ENCODE peak calls at places on chromosomes 3 and 15, in nine cellular contexts. L, O, U, V, Z, J, R, X and I are unnamed samples.

GRCh38 chr15:56249080-56249479 is 5.4 kb upstream of the RFX7 start:
- DNase-seq in L (no peak), O (no peak), U (peak; percentile 80), V (peak; percentile 80), Z (no peak), J (no peak), R (peak; percentile 81), X (peak; percentile 50), I (peak; percentile 61)

GRCh38 chr15:49686626-49687025 is 65.8 kb downstream of the DTWD1 start:
- DNase-seq in L (no peak), O (no peak), U (peak; percentile 58), V (peak; percentile 69), Z (no peak), J (no peak), R (peak; percentile 93), X (no peak), I (peak; percentile 44)

GRCh38 chr3:194900886-194901522 is 215.3 kb downstream of the FAM43A start:
- DNase-seq in L (no peak), O (no peak), U (no peak), V (no peak), Z (no peak), J (no peak), R (no peak), X (no peak), I (no peak)

GRCh38 chr15:69299451-69300128 is 878 bp downstream of the PAQR5 start:
- DNase-seq in L (no peak), O (no peak), U (no peak), V (no peak), Z (no peak), J (no peak), R (no peak), X (no peak), I (no peak)

GRCh38 chr3:88005066-88005465 is 53.7 kb downstream of the CGGBP1 start:
- DNase-seq in L (no peak), O (no peak), U (peak; percentile 55), V (peak; percentile 63), Z (no peak), J (no peak), R (peak; percentile 73), X (peak; percentile 37), I (peak; percentile 23)

GRCh38 chr15:86135030-86135429 is 55.4 kb downstream of the AGBL1 start:
- DNase-seq in L (no peak), O (no peak), U (no peak), V (no peak), Z (no peak), J (peak; percentile 54), R (no peak), X (peak; percentile 5), I (no peak)

GRCh38 chr3:194446754-194447153 is 40.0 kb downstream of the ATP13A3 start:
- DNase-seq in L (no peak), O (no peak), U (no peak), V (no peak), Z (no peak), J (no peak), R (no peak), X (no peak), I (no peak)

GRCh38 chr3:172094621-172095557 is 55.5 kb downstream of the FNDC3B start:
- DNase-seq in L (no peak), O (no peak), U (peak; percentile 29), V (no peak), Z (no peak), J (no peak), R (peak; percentile 39), X (no peak), I (no peak)

GRCh38 chr3:184559336-184559735 is 2.2 kb upstream of the EPHB3 start:
- DNase-seq in L (peak; percentile 79), O (no peak), U (no peak), V (no peak), Z (no peak), J (no peak), R (no peak), X (no peak), I (no peak)

GRCh38 chr3:127825764-127826163 is 3.4 kb upstream of the MGLL start:
- DNase-seq in L (no peak), O (no peak), U (no peak), V (no peak), Z (no peak), J (no peak), R (peak; percentile 35), X (no peak), I (no peak)

GRCh38 chr3:4688411-4688810 is 195.3 kb downstream of the ITPR1 start:
- DNase-seq in L (no peak), O (no peak), U (peak; percentile 52), V (peak; percentile 11), Z (no peak), J (no peak), R (no peak), X (no peak), I (peak; percentile 91)

GRCh38 chr3:197926418-197926817 is 23.6 kb upstream of the RPL35A start:
- DNase-seq in L (no peak), O (no peak), U (no peak), V (no peak), Z (no peak), J (no peak), R (no peak), X (peak; percentile 35), I (no peak)

GRCh38 chr3:86793786-86794185 is 197.2 kb downstream of the VGLL3 start:
- DNase-seq in L (no peak), O (no peak), U (peak; percentile 95), V (peak; percentile 97), Z (no peak), J (peak; percentile 36), R (peak; percentile 93), X (no peak), I (peak; percentile 88)

GRCh38 chr15:43185161-43186002 is at the start of gene CCNDBP1:
- DNase-seq in L (peak; percentile 98), O (peak; percentile 86), U (peak; percentile 81), V (peak; percentile 57), Z (peak; percentile 85), J (peak; percentile 90), R (peak; percentile 66), X (peak; percentile 97), I (peak; percentile 85)
- TF ChIP-seq CTCF in L (no peak), O (peak; percentile 23), U (peak; percentile 50), V (peak; percentile 42), Z (peak; percentile 56), J (peak; percentile 42), R (peak; percentile 44), X (peak; percentile 25), I (peak; percentile 52)

DNA sequence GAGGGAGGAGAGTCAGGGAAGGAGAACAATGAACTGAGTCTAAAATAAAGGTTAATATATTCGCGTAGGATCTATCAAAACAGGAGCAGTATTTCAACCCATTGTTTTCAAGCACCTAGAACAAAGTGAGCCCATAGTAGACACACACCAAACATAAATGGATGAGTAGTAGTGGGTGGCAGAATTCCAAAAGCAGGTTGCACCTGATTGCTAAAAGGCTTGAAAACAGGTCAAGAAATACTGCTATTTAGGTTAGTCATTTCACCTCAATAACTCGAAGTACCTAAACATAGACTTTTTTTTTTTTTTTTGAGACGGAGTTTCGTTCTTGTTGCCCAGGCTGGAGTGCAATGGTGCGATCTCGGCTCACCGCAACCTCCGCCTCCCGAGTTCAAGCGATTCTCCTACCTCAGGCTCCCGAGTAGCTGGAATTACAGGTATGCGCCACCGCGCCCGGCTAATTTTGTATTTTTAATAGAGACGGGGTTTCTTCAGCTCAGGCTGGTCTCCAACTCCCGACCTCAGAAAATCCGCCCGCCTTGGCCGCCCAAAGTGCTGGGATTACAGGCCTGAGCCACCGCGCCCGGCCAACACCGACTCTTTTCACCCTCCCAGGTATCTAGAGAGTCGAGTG is 855 bp upstream of the ABHD5 start:
- DNase-seq in L (no peak), O (no peak), U (no peak), V (no peak), Z (no peak), J (no peak), R (no peak), X (no peak), I (no peak)
- H3K4me3 ChIP-seq in L (peak overlapping the region; percentile 84), O (peak overlapping the region; percentile 71), U (peak overlapping the region; percentile 97), V (peak overlapping the region; percentile 66), Z (peak overlapping the region; percentile 72), J (peak overlapping the region; percentile 85), R (peak overlapping the region; percentile 86), X (peak overlapping the region; percentile 40), I (peak overlapping the region; percentile 82)

GRCh38 chr3:42581709-42582473 is at the start of gene SEC22C:
- DNase-seq in L (peak; percentile 97), O (peak; percentile 83), U (peak; percentile 93), V (peak; percentile 91), Z (peak; percentile 96), J (peak; percentile 89), R (peak; percentile 87), X (peak; percentile 95), I (peak; percentile 91)
- TF ChIP-seq CTCF in L (no peak), O (peak; percentile 17), U (peak; percentile 13), V (peak; percentile 1), Z (peak; percentile 32), J (no peak), R (peak; percentile 24), X (peak; percentile 28), I (peak; percentile 29)

GRCh38 chr15:59492389-59493377 is 54.7 kb downstream of the FAM81A start:
- DNase-seq in L (peak; percentile 45), O (no peak), U (peak; percentile 83), V (peak; percentile 82), Z (peak; percentile 57), J (peak; percentile 63), R (peak; percentile 82), X (peak; percentile 63), I (peak; percentile 81)
- H3K4me3 ChIP-seq in L (no peak overlapping the region), O (no peak overlapping the region), U (no peak overlapping the region), V (no peak overlapping the region), Z (no peak overlapping the region), J (no peak overlapping the region), R (no peak overlapping the region), X (no peak overlapping the region), I (no peak overlapping the region)

GRCh38 chr3:12471228-12471627 is 13.1 kb upstream of the TSEN2 start:
- DNase-seq in L (no peak), O (no peak), U (no peak), V (no peak), Z (no peak), J (no peak), R (no peak), X (peak; percentile 50), I (no peak)
- TF ChIP-seq CTCF in L (no peak), O (no peak), U (no peak), V (no peak), Z (no peak), J (no peak), R (no peak), X (no peak), I (no peak)